ENCODE peak calls at places on chromosome 10, in seven cellular contexts. One of them, this sample, is unnamed. For H3K4me1, the result is how much of the 10 kb centered on the place peaks cover.

GRCh38 chr10:131971591-131971990 is 10.1 kb downstream of the BNIP3 start:
- DNase-seq in tibial artery: peak
- DNase-seq in ovary: no peak
- DNase-seq in heart right ventricle: no peak
- DNase-seq in heart left ventricle: no peak
- DNase-seq in testis: no peak
- DNase-seq in OCI-LY7: no peak
- DNase-seq in this sample: no peak

GRCh38 chr10:91284486-91285090 is 64.1 kb downstream of the PCGF5 start:
- DNase-seq in tibial artery: no peak
- DNase-seq in ovary: no peak
- DNase-seq in heart right ventricle: no peak
- DNase-seq in heart left ventricle: no peak
- DNase-seq in testis: no peak
- DNase-seq in OCI-LY7: no peak
- DNase-seq in this sample: no peak

GRCh38 chr10:84424731-84425165 is 96.4 kb downstream of the CCSER2 start:
- DNase-seq in tibial artery: peak
- DNase-seq in ovary: peak
- DNase-seq in heart right ventricle: peak
- DNase-seq in heart left ventricle: peak
- DNase-seq in testis: peak
- DNase-seq in OCI-LY7: no peak
- DNase-seq in this sample: peak

GRCh38 chr10:50851884-50852671 is 33.3 kb downstream of the A1CF start:
- DNase-seq in tibial artery: no peak
- DNase-seq in ovary: no peak
- DNase-seq in heart right ventricle: no peak
- DNase-seq in heart left ventricle: no peak
- DNase-seq in testis: no peak
- DNase-seq in OCI-LY7: no peak
- DNase-seq in this sample: no peak

GRCh38 chr10:122526892-122527291 is 33.7 kb upstream of the DMBT1 start:
- DNase-seq in tibial artery: no peak
- DNase-seq in ovary: no peak
- DNase-seq in heart right ventricle: no peak
- DNase-seq in heart left ventricle: no peak
- DNase-seq in testis: no peak
- DNase-seq in OCI-LY7: no peak
- DNase-seq in this sample: no peak

GRCh38 chr10:88848499-88848898 is 3.1 kb downstream of the ANKRD22 start:
- DNase-seq in tibial artery: no peak
- DNase-seq in ovary: no peak
- DNase-seq in heart right ventricle: no peak
- DNase-seq in heart left ventricle: no peak
- DNase-seq in testis: no peak
- DNase-seq in OCI-LY7: no peak
- DNase-seq in this sample: no peak

GRCh38 chr10:30822693-30823465 is 193.3 kb upstream of the LYZL2 start:
- DNase-seq in tibial artery: peak
- DNase-seq in ovary: no peak
- DNase-seq in heart right ventricle: no peak
- DNase-seq in heart left ventricle: no peak
- DNase-seq in testis: no peak
- DNase-seq in OCI-LY7: no peak
- DNase-seq in this sample: no peak

GRCh38 chr10:90417466-90418210 is 440.2 kb downstream of the HTR7 start:
- DNase-seq in tibial artery: no peak
- DNase-seq in ovary: no peak
- DNase-seq in heart right ventricle: no peak
- DNase-seq in heart left ventricle: no peak
- DNase-seq in testis: no peak
- DNase-seq in OCI-LY7: no peak
- DNase-seq in this sample: no peak

GRCh38 chr10:98642281-98642680 is 195.5 kb upstream of the HPS1 start:
- DNase-seq in tibial artery: no peak
- DNase-seq in ovary: no peak
- DNase-seq in heart right ventricle: no peak
- DNase-seq in heart left ventricle: no peak
- DNase-seq in testis: no peak
- DNase-seq in OCI-LY7: no peak
- DNase-seq in this sample: no peak

GRCh38 chr10:29089094-29089493 is 199.8 kb upstream of the LYZL1 start:
- DNase-seq in tibial artery: no peak
- DNase-seq in ovary: no peak
- DNase-seq in heart right ventricle: no peak
- DNase-seq in heart left ventricle: no peak
- DNase-seq in testis: no peak
- DNase-seq in OCI-LY7: no peak
- DNase-seq in this sample: no peak

DNA sequence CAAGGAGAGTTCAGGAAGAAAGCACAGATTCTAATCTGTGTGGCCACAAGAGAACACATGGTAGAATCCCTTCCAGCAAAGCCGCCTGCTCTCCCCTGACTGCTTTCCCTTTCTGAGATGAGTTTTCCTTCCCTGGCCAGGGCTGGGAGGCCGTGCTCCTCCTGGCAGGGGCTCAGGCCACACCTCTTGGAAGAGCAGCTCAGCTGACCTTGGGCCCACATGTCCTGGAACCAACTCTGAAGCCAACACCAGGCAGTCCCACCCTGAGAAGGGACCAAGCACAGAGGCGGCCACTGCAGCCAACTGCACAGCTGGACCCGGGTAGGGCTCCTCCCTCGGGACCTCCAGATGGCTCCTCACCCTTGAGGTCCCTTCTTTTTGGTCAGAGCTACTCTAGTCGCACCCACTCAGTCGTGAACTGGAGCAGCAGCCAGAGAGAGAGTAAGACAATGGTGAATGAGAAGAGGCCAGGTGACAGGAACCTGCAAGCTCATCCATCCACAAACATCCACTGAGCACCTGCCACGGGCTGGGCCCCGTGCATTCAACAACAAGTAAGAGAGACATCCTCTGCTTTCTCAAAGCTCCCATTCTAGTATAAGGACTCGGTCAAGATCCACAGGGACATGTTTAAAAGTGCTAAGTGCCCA is 40.3 kb downstream of the FAM53B start:
- DNase-seq in tibial artery: peak
- DNase-seq in ovary: peak
- DNase-seq in heart right ventricle: peak
- DNase-seq in heart left ventricle: peak
- DNase-seq in testis: peak
- DNase-seq in OCI-LY7: peak
- DNase-seq in this sample: no peak
- H3K4me1 ChIP-seq in tibial artery: under half
- H3K4me1 ChIP-seq in ovary: half or more
- H3K4me1 ChIP-seq in heart right ventricle: half or more
- H3K4me1 ChIP-seq in heart left ventricle: half or more
- H3K4me1 ChIP-seq in testis: half or more
- H3K4me1 ChIP-seq in OCI-LY7: half or more
- H3K4me1 ChIP-seq in this sample: under half

GRCh38 chr10:94225589-94225988 is 137.2 kb downstream of the NOC3L start:
- DNase-seq in tibial artery: no peak
- DNase-seq in ovary: no peak
- DNase-seq in heart right ventricle: no peak
- DNase-seq in heart left ventricle: no peak
- DNase-seq in testis: no peak
- DNase-seq in OCI-LY7: no peak
- DNase-seq in this sample: no peak
- TF ChIP-seq CTCF in tibial artery: peak
- TF ChIP-seq CTCF in ovary: no peak
- TF ChIP-seq CTCF in heart right ventricle: peak
- TF ChIP-seq CTCF in heart left ventricle: no peak
- TF ChIP-seq CTCF in testis: no peak
- TF ChIP-seq CTCF in OCI-LY7: no peak
- TF ChIP-seq CTCF in this sample: no peak

GRCh38 chr10:5628366-5628765 is 38.0 kb downstream of the ASB13 start:
- DNase-seq in tibial artery: peak
- DNase-seq in ovary: no peak
- DNase-seq in heart right ventricle: no peak
- DNase-seq in heart left ventricle: peak
- DNase-seq in testis: no peak
- DNase-seq in OCI-LY7: no peak
- DNase-seq in this sample: no peak

GRCh38 chr10:5631936-5632335 is 34.5 kb downstream of the ASB13 start:
- DNase-seq in tibial artery: peak
- DNase-seq in ovary: no peak
- DNase-seq in heart right ventricle: no peak
- DNase-seq in heart left ventricle: no peak
- DNase-seq in testis: peak
- DNase-seq in OCI-LY7: no peak
- DNase-seq in this sample: peak

GRCh38 chr10:5627486-5628044 is 38.8 kb downstream of the ASB13 start:
- DNase-seq in tibial artery: no peak
- DNase-seq in ovary: no peak
- DNase-seq in heart right ventricle: no peak
- DNase-seq in heart left ventricle: peak
- DNase-seq in testis: no peak
- DNase-seq in OCI-LY7: no peak
- DNase-seq in this sample: peak

GRCh38 chr10:5629789-5630436 is 36.5 kb downstream of the ASB13 start:
- DNase-seq in tibial artery: peak
- DNase-seq in ovary: peak
- DNase-seq in heart right ventricle: peak
- DNase-seq in heart left ventricle: peak
- DNase-seq in testis: peak
- DNase-seq in OCI-LY7: peak
- DNase-seq in this sample: peak

DNA sequence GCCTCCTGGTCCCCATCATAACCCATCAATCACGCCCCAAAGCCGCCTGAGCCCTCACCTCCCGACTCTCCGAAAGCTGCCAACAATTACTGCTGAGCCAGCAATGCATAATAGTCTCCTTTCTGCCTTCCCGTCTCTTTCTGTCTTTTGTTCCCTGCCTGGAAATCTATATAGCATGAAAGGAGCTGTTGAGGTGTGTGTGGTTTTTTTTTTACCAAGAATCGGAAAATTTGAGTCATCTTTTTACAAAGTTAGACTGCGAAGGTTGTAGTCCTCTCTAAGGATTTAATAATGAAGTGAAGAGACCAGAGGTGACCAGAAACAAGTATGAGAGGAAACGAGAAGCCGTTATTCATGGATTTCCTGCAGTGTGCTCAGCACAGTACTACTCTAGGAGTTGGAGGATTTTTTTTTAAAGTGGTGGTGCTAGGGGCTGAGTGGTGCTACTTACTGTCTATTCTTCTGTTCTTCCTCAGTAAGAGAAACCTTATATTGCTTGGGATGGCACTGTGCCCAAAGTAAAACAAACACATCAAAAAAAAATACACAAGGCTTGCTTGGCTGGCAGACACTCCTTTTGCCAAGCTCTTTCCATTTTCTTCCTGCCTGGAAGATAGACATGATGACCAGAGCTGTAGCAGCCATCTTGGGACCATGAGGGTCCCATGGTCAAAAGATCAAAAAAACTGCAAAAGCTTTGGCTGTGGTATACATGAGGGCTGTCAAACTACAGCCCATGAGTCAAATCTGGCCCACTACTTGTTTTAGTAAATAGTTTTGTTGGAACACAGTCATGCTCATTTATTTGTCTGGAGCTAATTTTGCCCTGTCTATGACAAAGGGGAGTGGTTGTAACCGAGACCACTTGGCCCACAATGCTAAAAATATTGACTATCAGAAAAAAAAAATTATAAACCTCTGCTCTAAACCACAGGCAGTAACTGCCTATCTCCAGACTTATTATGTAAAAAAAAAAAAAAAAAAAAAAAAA is 37.3 kb downstream of the ASB13 start:
- DNase-seq in tibial artery: no peak
- DNase-seq in ovary: no peak
- DNase-seq in heart right ventricle: no peak
- DNase-seq in heart left ventricle: no peak
- DNase-seq in testis: no peak
- DNase-seq in OCI-LY7: peak
- DNase-seq in this sample: no peak
- H3K4me1 ChIP-seq in tibial artery: under half
- H3K4me1 ChIP-seq in ovary: under half
- H3K4me1 ChIP-seq in heart right ventricle: under half
- H3K4me1 ChIP-seq in heart left ventricle: under half
- H3K4me1 ChIP-seq in testis: under half
- H3K4me1 ChIP-seq in OCI-LY7: under half
- H3K4me1 ChIP-seq in this sample: under half

GRCh38 chr10:34530778-34531177 is 284.3 kb downstream of the PARD3 start:
- DNase-seq in tibial artery: no peak
- DNase-seq in ovary: no peak
- DNase-seq in heart right ventricle: no peak
- DNase-seq in heart left ventricle: no peak
- DNase-seq in testis: no peak
- DNase-seq in OCI-LY7: no peak
- DNase-seq in this sample: no peak

GRCh38 chr10:34524369-34525091 is 290.6 kb downstream of the PARD3 start:
- DNase-seq in tibial artery: no peak
- DNase-seq in ovary: no peak
- DNase-seq in heart right ventricle: no peak
- DNase-seq in heart left ventricle: no peak
- DNase-seq in testis: no peak
- DNase-seq in OCI-LY7: no peak
- DNase-seq in this sample: no peak

GRCh38 chr10:34526186-34526585 is 288.9 kb downstream of the PARD3 start:
- DNase-seq in tibial artery: no peak
- DNase-seq in ovary: no peak
- DNase-seq in heart right ventricle: no peak
- DNase-seq in heart left ventricle: no peak
- DNase-seq in testis: no peak
- DNase-seq in OCI-LY7: no peak
- DNase-seq in this sample: no peak

GRCh38 chr10:34528320-34528719 is 286.8 kb downstream of the PARD3 start:
- DNase-seq in tibial artery: no peak
- DNase-seq in ovary: no peak
- DNase-seq in heart right ventricle: no peak
- DNase-seq in heart left ventricle: no peak
- DNase-seq in testis: no peak
- DNase-seq in OCI-LY7: no peak
- DNase-seq in this sample: no peak

DNA sequence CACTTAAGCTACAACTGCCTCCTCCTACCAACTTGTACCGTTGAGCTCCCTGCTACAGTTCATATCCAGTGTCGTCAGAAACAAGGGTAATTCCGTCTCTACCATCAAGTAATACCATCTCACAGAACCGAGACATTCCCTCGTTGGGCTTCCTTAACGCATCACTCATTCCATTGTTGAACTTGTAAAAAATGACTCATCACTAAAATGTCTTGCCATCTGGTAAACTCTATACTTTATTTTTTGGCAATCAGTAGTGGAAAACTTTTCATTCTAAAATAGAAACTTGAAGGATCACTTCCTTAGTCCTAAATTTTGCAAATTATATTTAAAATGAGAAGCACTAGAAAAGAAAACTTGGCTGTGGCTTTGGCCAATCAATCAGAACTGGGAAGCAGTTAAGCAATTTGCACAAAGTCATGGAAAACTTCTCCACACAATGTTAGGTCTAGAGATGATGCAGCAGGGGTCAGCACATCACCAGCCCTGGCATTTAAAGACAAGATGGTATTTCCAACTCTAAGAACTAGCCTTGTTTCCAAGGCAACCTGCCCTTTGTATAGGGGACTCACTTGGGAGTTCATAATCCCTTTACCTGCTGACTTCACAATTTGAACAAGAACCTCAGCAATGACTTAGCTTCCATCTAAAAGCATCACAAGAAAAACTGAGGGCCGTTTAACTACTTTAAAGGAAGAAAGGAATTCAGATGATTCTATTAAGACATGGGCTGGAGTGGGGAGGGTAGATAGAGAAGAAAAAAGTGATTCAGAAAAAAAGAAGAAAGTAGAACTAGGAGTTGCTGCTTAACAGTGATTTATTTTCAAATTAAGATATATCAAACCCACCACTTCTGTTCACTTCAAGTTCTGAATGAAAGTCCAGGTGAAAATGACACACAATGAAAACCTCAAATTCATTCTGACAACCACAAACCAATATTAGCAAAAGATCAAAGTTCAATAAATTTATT is 288.1 kb downstream of the PARD3 start:
- DNase-seq in tibial artery: no peak
- DNase-seq in ovary: no peak
- DNase-seq in heart right ventricle: no peak
- DNase-seq in heart left ventricle: no peak
- DNase-seq in testis: no peak
- DNase-seq in OCI-LY7: no peak
- DNase-seq in this sample: no peak
- TF ChIP-seq CTCF in tibial artery: no peak
- TF ChIP-seq CTCF in ovary: no peak
- TF ChIP-seq CTCF in heart right ventricle: no peak
- TF ChIP-seq CTCF in heart left ventricle: no peak
- TF ChIP-seq CTCF in testis: no peak
- TF ChIP-seq CTCF in OCI-LY7: no peak
- TF ChIP-seq CTCF in this sample: no peak

This sample was measured in pancreas.